ENCODE peak calls at places on chromosomes 5 and 9, in four cellular contexts. O, A, C and P are unnamed samples.

GRCh38 chr5:1199649-1200494 is 1.5 kb upstream of the SLC6A19 start:
- DNase-seq in O (no peak), A (no peak), C (no peak), P (no peak)

GRCh38 chr9:38680827-38681226 is 39.1 kb downstream of the FAM240B start:
- DNase-seq in O (no peak), A (no peak), C (no peak), P (no peak)

GRCh38 chr9:126154869-126155268 is 171.8 kb upstream of the MVB12B start:
- DNase-seq in O (no peak), A (no peak), C (no peak), P (no peak)

GRCh38 chr5:14528926-14529325 is 52.7 kb upstream of the OTULINL start:
- DNase-seq in O (no peak), A (no peak), C (no peak), P (no peak)

GRCh38 chr5:114055318-114055788 is 306.5 kb upstream of the KCNN2 start:
- DNase-seq in O (peak), A (peak), C (peak), P (no peak)

GRCh38 chr9:96176901-96177718 is 124.9 kb downstream of the HSD17B3 start:
- DNase-seq in O (peak), A (peak), C (no peak), P (no peak)

GRCh38 chr9:90821697-90822096 is 20.1 kb downstream of the SYK start:
- DNase-seq in O (no peak), A (no peak), C (no peak), P (no peak)

GRCh38 chr5:14110196-14110595 is 32.9 kb upstream of the TRIO start:
- DNase-seq in O (peak), A (no peak), C (no peak), P (no peak)

GRCh38 chr5:111775224-111775623 is 18.2 kb upstream of the NREP start:
- DNase-seq in O (peak), A (no peak), C (no peak), P (no peak)

GRCh38 chr9:99016681-99017387 is 73.1 kb downstream of the COL15A1 start:
- DNase-seq in O (no peak), A (no peak), C (no peak), P (no peak)

GRCh38 chr5:9498541-9499497 is 47.1 kb downstream of the SEMA5A start:
- DNase-seq in O (peak), A (no peak), C (no peak), P (no peak)

GRCh38 chr5:37615184-37615583 is 224.7 kb downstream of the GDNF start:
- DNase-seq in O (peak), A (no peak), C (no peak), P (no peak)

GRCh38 chr9:135810806-135811575 is 96.4 kb downstream of the CAMSAP1 start:
- DNase-seq in O (no peak), A (no peak), C (no peak), P (no peak)

GRCh38 chr9:120925535-120926396 is 830 bp downstream of the TRAF1 start:
- DNase-seq in O (peak), A (no peak), C (no peak), P (peak)

GRCh38 chr9:6024035-6024554 is 8.7 kb upstream of the RANBP6 start:
- DNase-seq in O (no peak), A (peak), C (no peak), P (no peak)

GRCh38 chr9:112520646-112521045 is 34.0 kb downstream of the KIAA1958 start:
- DNase-seq in O (no peak), A (no peak), C (no peak), P (no peak)

GRCh38 chr9:93060746-93061259 is 2.3 kb downstream of the SUSD3 start:
- DNase-seq in O (peak), A (no peak), C (no peak), P (no peak)

GRCh38 chr5:74638776-74639537 is 1.6 kb downstream of the ENC1 start:
- DNase-seq in O (peak), A (peak), C (no peak), P (no peak)

GRCh38 chr9:96317335-96317980 is 15.5 kb upstream of the HSD17B3 start:
- DNase-seq in O (peak), A (peak), C (peak), P (no peak)

GRCh38 chr5:80411589-80412219 is 3.8 kb downstream of the ZFYVE16 start:
- DNase-seq in O (peak), A (no peak), C (no peak), P (no peak)

GRCh38 chr5:87121315-87122170 is 146.1 kb upstream of the RASA1 start:
- DNase-seq in O (peak), A (no peak), C (no peak), P (peak)

GRCh38 chr9:127954831-127955293 is 17.2 kb upstream of the DPM2 start:
- DNase-seq in O (no peak), A (peak), C (no peak), P (no peak)

GRCh38 chr9:120713257-120714087 is 798 bp downstream of the MEGF9 start:
- DNase-seq in O (no peak), A (peak), C (peak), P (no peak)

GRCh38 chr9:77440057-77440456 is 208.1 kb downstream of the GNA14 start:
- DNase-seq in O (peak), A (peak), C (no peak), P (no peak)

GRCh38 chr5:177311361-177311722 is 356 bp downstream of the MXD3 start:
- DNase-seq in O (no peak), A (peak), C (no peak), P (no peak)

GRCh38 chr5:177311723-177312648 is at the start of gene MXD3:
- DNase-seq in O (peak), A (peak), C (peak), P (peak)

GRCh38 chr5:177309351-177310191 is 2.1 kb downstream of the MXD3 start:
- DNase-seq in O (peak), A (peak), C (peak), P (no peak)

GRCh38 chr5:177310332-177310731 is 1.4 kb downstream of the MXD3 start:
- DNase-seq in O (no peak), A (no peak), C (peak), P (no peak)

DNA sequence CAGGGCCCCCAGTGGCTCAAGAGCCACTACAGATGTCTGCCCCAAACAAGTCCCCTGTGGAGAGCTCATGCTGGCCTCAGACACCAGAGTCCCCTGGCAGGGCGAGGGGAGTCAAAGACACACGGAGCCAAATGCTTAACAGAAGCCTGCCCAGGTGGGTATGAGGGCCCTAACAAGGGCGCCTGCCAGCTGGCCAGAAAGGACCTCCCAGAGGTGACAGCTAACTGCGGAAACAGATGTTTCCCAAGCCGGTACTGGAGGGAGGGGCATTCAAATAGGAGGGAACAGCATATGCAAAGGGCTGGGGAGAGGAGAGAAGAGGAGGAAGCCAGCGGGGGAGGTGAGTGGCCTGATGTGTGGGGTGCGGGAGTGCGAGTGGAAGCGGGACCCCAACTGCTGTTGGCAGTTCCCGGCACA is 933 bp downstream of the MXD3 start:
- DNase-seq in O (no peak), A (no peak), C (peak), P (no peak)
- H3K4me3 ChIP-seq in O (peak), A (peak), C (no peak), P (peak)

DNA sequence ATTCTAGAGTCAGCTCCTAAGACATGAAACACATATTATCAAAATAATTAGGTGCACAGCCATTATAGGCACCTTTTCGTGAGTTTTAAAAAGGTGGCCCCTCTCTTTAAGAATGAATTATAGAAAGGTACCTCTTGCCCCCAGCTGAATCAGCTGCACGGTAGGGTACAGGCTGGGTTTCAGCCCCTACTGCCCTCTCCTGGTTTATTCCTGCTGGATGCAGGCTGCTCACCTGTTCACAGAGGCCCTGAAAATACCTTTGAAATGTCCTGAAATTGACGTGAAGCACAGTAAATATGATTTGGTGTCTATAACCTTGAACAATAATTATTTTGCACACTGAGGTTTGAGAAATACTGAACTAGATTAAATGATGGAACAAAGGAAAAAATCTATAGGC is 504.8 kb upstream of the SGCD start:
- DNase-seq in O (no peak), A (peak), C (no peak), P (no peak)
- TF ChIP-seq CTCF in O (no peak), A (no peak), C (no peak), P (no peak)

GRCh38 chr9:100063185-100063584 is 35.6 kb downstream of the ERP44 start:
- DNase-seq in O (no peak), A (no peak), C (no peak), P (no peak)

GRCh38 chr9:100057624-100058023 is 41.2 kb downstream of the ERP44 start:
- DNase-seq in O (no peak), A (no peak), C (no peak), P (no peak)

DNA sequence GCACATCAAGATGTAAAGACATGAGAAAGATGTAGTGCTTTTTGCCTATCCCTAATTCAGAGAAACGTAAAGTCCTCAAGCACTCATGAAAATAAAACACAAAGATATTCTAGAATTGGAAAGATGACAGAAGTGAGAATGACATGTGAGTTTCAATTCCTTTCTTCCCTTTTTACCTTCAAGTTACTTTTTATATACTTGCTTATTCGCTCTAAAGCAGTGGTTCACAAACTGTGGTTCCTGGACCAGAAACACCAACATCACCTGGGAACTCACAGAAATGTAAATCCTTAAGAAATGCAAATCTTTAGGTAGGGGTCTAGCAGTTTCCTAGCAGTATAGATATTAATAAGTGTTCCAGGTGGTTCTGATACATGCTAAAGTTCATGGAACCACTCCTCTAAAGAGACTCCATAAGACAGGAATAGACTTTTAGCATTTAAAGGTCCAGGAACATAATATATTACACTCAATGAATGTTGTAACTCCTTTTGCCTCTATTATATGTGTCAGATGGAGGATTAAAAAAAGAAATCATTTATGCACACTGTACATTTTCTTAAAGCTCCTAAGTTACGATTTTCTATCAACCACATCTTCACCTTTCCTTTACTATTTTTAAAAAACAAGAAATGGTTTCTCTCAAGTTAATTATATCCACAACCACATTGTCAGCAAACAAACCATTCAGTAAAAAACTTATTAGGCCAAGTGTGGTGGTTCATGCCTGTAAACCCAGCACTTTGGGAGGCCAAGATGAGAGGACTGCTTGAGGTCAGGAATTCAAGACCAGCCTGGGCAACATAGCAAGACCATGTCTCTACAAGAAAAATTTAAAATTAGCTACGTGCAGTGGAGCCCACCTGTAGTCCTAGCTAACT is 39.9 kb downstream of the ERP44 start:
- DNase-seq in O (no peak), A (no peak), C (no peak), P (peak)
- H3K4me3 ChIP-seq in O (no peak), A (no peak), C (no peak), P (no peak)

GRCh38 chr9:2085719-2086515 is 70.8 kb downstream of the SMARCA2 start:
- DNase-seq in O (peak), A (peak), C (no peak), P (no peak)

GRCh38 chr9:2082802-2083201 is 67.7 kb downstream of the SMARCA2 start:
- DNase-seq in O (peak), A (no peak), C (no peak), P (no peak)

GRCh38 chr9:2083552-2083951 is 68.4 kb downstream of the SMARCA2 start:
- DNase-seq in O (no peak), A (no peak), C (no peak), P (no peak)

GRCh38 chr9:2086971-2087370 is 71.8 kb downstream of the SMARCA2 start:
- DNase-seq in O (no peak), A (no peak), C (no peak), P (no peak)

GRCh38 chr9:2087500-2088313 is 72.6 kb downstream of the SMARCA2 start:
- DNase-seq in O (peak), A (peak), C (no peak), P (peak)
- TF ChIP-seq CTCF in O (peak), A (peak), C (peak), P (peak)

DNA sequence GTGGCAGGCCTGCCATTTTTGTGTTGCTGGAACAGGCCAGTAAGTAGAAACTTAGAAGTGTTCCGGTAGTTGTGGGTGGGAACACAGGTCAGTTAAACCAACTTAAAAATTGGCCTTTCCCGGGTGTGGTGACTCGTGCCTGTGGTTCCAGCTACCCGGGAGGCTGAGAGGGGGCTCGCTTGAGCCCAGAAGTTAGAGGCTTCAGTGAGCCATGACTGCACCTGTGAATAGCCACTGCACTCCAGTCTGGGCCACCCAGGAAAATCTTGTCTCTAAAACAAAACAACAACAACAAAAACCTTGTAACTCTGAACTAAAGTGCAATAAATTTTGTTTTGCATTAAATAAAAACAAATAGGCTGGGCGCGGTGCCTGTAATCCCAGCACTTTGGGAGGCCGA is 1.4 kb upstream of the NHP2 start:
- DNase-seq in O (no peak), A (no peak), C (no peak), P (no peak)
- H3K4me3 ChIP-seq in O (no peak), A (no peak), C (no peak), P (no peak)

DNA sequence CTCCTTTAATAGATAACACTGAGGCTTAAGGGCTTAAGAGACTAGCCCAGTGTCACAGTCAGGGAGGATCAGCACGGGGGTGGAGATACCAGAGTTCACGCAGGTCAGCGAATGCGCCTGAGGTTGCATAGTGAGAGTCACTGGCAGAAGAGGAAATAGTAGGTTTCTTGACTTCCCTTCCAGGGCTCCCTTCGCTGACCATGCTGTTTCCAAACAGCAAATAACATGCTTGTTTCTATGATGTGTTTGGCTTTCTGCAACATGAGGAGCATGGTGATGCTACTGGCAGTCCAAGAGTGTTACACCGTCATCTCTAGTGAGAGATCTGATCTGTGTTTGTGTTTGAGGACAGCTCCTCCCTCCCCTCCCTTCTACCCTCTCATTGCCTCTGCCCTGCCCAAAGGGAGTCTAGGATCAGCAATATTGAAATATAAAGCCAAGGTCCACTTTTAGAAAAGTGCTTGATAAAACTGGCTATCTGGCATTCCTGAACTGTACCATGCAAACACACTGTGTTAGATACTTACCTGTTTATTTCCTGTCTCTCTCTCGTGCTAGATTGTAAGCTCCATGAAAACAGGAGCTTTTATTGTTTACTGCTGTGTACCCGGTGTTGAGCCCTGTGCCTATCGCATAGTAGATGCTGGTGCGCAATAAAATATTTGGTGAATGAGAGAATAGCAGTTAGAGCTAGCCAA is 12.3 kb downstream of the TLE4 start:
- DNase-seq in O (no peak), A (no peak), C (peak), P (no peak)
- TF ChIP-seq CTCF in O (no peak), A (no peak), C (no peak), P (no peak)

GRCh38 chr9:83722726-83723495 is 15.2 kb upstream of the UBQLN1 start:
- DNase-seq in O (no peak), A (no peak), C (no peak), P (no peak)

GRCh38 chr9:83715794-83716193 is 8.0 kb upstream of the UBQLN1 start:
- DNase-seq in O (no peak), A (no peak), C (no peak), P (no peak)

GRCh38 chr9:83721509-83721908 is 13.8 kb upstream of the UBQLN1 start:
- DNase-seq in O (no peak), A (no peak), C (no peak), P (no peak)
- H3K4me3 ChIP-seq in O (no peak), A (no peak), C (no peak), P (no peak)

DNA sequence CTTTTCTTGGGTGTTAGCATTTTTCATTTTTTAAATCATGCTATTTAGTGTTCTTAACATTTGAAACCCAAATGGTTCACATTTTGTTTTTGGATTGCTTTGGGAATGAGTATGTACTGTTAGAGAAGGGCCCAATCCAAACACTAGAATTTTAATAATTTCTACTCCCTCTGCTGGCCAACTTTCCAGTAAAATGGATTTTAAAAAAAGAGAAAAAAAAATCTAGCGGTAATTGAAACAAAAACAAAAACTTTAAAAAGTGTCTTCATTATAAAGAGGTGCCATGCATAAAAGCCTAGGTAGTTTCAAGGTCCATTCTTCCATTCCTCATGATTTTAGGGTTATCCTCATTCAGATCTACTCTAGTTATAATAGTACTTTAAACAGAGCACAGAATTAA is 32.1 kb upstream of the RICTOR start:
- DNase-seq in O (peak), A (no peak), C (no peak), P (no peak)
- TF ChIP-seq CTCF in O (peak), A (peak), C (no peak), P (peak)